ENCODE peak calls at places on chromosomes 3 and 15, in seven cellular contexts. M is stomach, I is A549, X is transverse colon, G is ovary, A is tibial nerve, D is K562. S is an unnamed sample. For H3K9me3 and H3K4me1, the result is how much of the 10 kb centered on the place peaks cover.

GRCh38 chr3:148955544-148956346 is 35.6 kb upstream of the GYG1 start:
- DNase-seq in M (peak), I (peak), X (peak), G (peak), A (peak), D (no peak), S (peak)

GRCh38 chr15:82585072-82585471 is 44.8 kb upstream of the RPS17 start:
- DNase-seq in M (no peak), I (no peak), X (no peak), G (no peak), A (no peak), D (no peak), S (no peak)

GRCh38 chr3:188546835-188547670 is 393.1 kb downstream of the LPP start:
- DNase-seq in M (no peak), I (peak), X (no peak), G (no peak), A (no peak), D (no peak), S (no peak)

GRCh38 chr15:96851613-96852012 is 521.1 kb downstream of the NR2F2 start:
- DNase-seq in M (no peak), I (no peak), X (no peak), G (no peak), A (no peak), D (no peak), S (no peak)

GRCh38 chr3:42094128-42094527 is 3.0 kb downstream of the TRAK1 start:
- DNase-seq in M (no peak), I (no peak), X (no peak), G (no peak), A (no peak), D (no peak), S (no peak)

GRCh38 chr3:24829011-24829581 is 334.4 kb upstream of the THRB start:
- DNase-seq in M (peak), I (peak), X (peak), G (peak), A (no peak), D (peak), S (peak)

GRCh38 chr3:72482589-72483249 is 365.5 kb downstream of the SHQ1 start:
- DNase-seq in M (peak), I (peak), X (peak), G (peak), A (peak), D (no peak), S (peak)

GRCh38 chr15:55552926-55553325 is 35.2 kb downstream of the PYGO1 start:
- DNase-seq in M (no peak), I (no peak), X (no peak), G (no peak), A (no peak), D (no peak), S (no peak)

GRCh38 chr3:134279466-134279865 is 28.8 kb upstream of the RYK start:
- DNase-seq in M (no peak), I (no peak), X (no peak), G (no peak), A (no peak), D (no peak), S (no peak)

GRCh38 chr15:55742498-55742926 is 440 bp downstream of the PRTG start:
- DNase-seq in M (no peak), I (peak), X (peak), G (no peak), A (no peak), D (no peak), S (peak)

GRCh38 chr3:115980709-115981108 is 357.4 kb downstream of the GAP43 start:
- DNase-seq in M (no peak), I (no peak), X (no peak), G (no peak), A (no peak), D (no peak), S (no peak)

GRCh38 chr15:66802087-66803001 is 100.3 kb downstream of the SMAD6 start:
- DNase-seq in M (no peak), I (no peak), X (no peak), G (no peak), A (no peak), D (no peak), S (no peak)

GRCh38 chr3:195809796-195810454 is 1.8 kb downstream of the MUC4 start:
- DNase-seq in M (no peak), I (no peak), X (no peak), G (no peak), A (no peak), D (no peak), S (peak)

GRCh38 chr3:71217640-71218222 is 365.8 kb downstream of the FOXP1 start:
- DNase-seq in M (no peak), I (no peak), X (no peak), G (no peak), A (no peak), D (no peak), S (no peak)

GRCh38 chr3:21435871-21436270 is 315.1 kb downstream of the ZNF385D start:
- DNase-seq in M (no peak), I (peak), X (no peak), G (no peak), A (no peak), D (no peak), S (no peak)

GRCh38 chr3:177930771-177931170 is 605.5 kb upstream of the KCNMB2 start:
- DNase-seq in M (no peak), I (peak), X (no peak), G (no peak), A (no peak), D (no peak), S (no peak)

GRCh38 chr3:46395210-46395661 is 11.6 kb downstream of the CCR5AS start:
- DNase-seq in M (no peak), I (no peak), X (no peak), G (no peak), A (no peak), D (peak), S (no peak)

GRCh38 chr3:191328963-191329653 is at the start of gene CCDC50:
- DNase-seq in M (peak), I (peak), X (peak), G (peak), A (peak), D (peak), S (peak)

GRCh38 chr3:38649500-38650247 is at the start of gene SCN5A:
- DNase-seq in M (peak), I (peak), X (peak), G (peak), A (no peak), D (peak), S (peak)

GRCh38 chr3:157311633-157312365 is 124.9 kb upstream of the PTX3 start:
- DNase-seq in M (no peak), I (no peak), X (no peak), G (no peak), A (no peak), D (no peak), S (no peak)

GRCh38 chr3:145411605-145412004 is 749.4 kb downstream of the PLOD2 start:
- DNase-seq in M (no peak), I (no peak), X (no peak), G (no peak), A (no peak), D (no peak), S (no peak)

GRCh38 chr3:30659270-30660127 is 53.1 kb downstream of the TGFBR2 start:
- DNase-seq in M (no peak), I (peak), X (no peak), G (no peak), A (no peak), D (no peak), S (no peak)
- TF ChIP-seq EP300 in M (no peak), I (peak), X (no peak), G (no peak), A (no peak), D (no peak), S (no peak)

GRCh38 chr15:22251422-22251821 is 171.1 kb downstream of the OR4M2 start:
- DNase-seq in M (no peak), I (no peak), X (no peak), G (no peak), A (no peak), D (no peak), S (no peak)
- H3K9me3 ChIP-seq in M (under half), I (under half), X (under half), G (under half), A (under half), D (under half), S (under half)

GRCh38 chr3:52054689-52055511 is 1.5 kb downstream of the DUSP7 start:
- DNase-seq in M (no peak), I (no peak), X (peak), G (peak), A (no peak), D (peak), S (no peak)
- H3K4me1 ChIP-seq in M (under half), I (under half), X (under half), G (under half), A (under half), D (half or more), S (under half)

GRCh38 chr3:13470894-13471574 is 9.1 kb upstream of the HDAC11 start:
- DNase-seq in M (no peak), I (peak), X (peak), G (no peak), A (no peak), D (no peak), S (no peak)
- TF ChIP-seq EP300 in M (no peak), I (no peak), X (no peak), G (no peak), A (no peak), D (no peak), S (no peak)

S was measured in sigmoid colon.